ENCODE peak calls at places on chromosomes 3 and 15, in four cellular contexts. One of them, this sample, is unnamed.

GRCh38 chr3:66482005-66482404 is 18.8 kb downstream of the LRIG1 start:
- DNase-seq in GM13976: no peak
- DNase-seq in dorsolateral prefrontal cortex: peak
- DNase-seq in Caco-2: no peak
- DNase-seq in this sample: no peak

GRCh38 chr3:99951701-99952100 is 134.0 kb downstream of the CMSS1 start:
- DNase-seq in GM13976: no peak
- DNase-seq in dorsolateral prefrontal cortex: no peak
- DNase-seq in Caco-2: no peak
- DNase-seq in this sample: no peak

GRCh38 chr3:69051796-69052566 is at the start of gene TMF1:
- DNase-seq in GM13976: peak
- DNase-seq in dorsolateral prefrontal cortex: peak
- DNase-seq in Caco-2: peak
- DNase-seq in this sample: peak

GRCh38 chr15:59801649-59802048 is 112.5 kb upstream of the BNIP2 start:
- DNase-seq in GM13976: no peak
- DNase-seq in dorsolateral prefrontal cortex: no peak
- DNase-seq in Caco-2: no peak
- DNase-seq in this sample: no peak

GRCh38 chr3:30577788-30578187 is 28.6 kb upstream of the TGFBR2 start:
- DNase-seq in GM13976: no peak
- DNase-seq in dorsolateral prefrontal cortex: no peak
- DNase-seq in Caco-2: no peak
- DNase-seq in this sample: no peak

GRCh38 chr15:43877371-43877770 is 50.6 kb downstream of the WDR76 start:
- DNase-seq in GM13976: no peak
- DNase-seq in dorsolateral prefrontal cortex: no peak
- DNase-seq in Caco-2: peak
- DNase-seq in this sample: no peak

GRCh38 chr15:78991476-78991875 is 46.6 kb upstream of the CTSH start:
- DNase-seq in GM13976: no peak
- DNase-seq in dorsolateral prefrontal cortex: no peak
- DNase-seq in Caco-2: no peak
- DNase-seq in this sample: no peak

GRCh38 chr15:71183063-71183462 is 67.8 kb downstream of the THSD4 start:
- DNase-seq in GM13976: no peak
- DNase-seq in dorsolateral prefrontal cortex: no peak
- DNase-seq in Caco-2: no peak
- DNase-seq in this sample: no peak

GRCh38 chr15:90058308-90058707 is 44.0 kb downstream of the IDH2 start:
- DNase-seq in GM13976: no peak
- DNase-seq in dorsolateral prefrontal cortex: no peak
- DNase-seq in Caco-2: no peak
- DNase-seq in this sample: no peak

GRCh38 chr3:194688207-194688711 is 2.6 kb downstream of the FAM43A start:
- DNase-seq in GM13976: peak
- DNase-seq in dorsolateral prefrontal cortex: no peak
- DNase-seq in Caco-2: peak
- DNase-seq in this sample: no peak

GRCh38 chr3:196169836-196170240 is 41.4 kb downstream of the ZDHHC19 start:
- DNase-seq in GM13976: peak
- DNase-seq in dorsolateral prefrontal cortex: no peak
- DNase-seq in Caco-2: no peak
- DNase-seq in this sample: no peak

GRCh38 chr3:43180027-43180426 is 74.1 kb upstream of the POMGNT2 start:
- DNase-seq in GM13976: peak
- DNase-seq in dorsolateral prefrontal cortex: no peak
- DNase-seq in Caco-2: no peak
- DNase-seq in this sample: no peak

GRCh38 chr3:166661621-166662020 is 718.5 kb downstream of the ZBBX start:
- DNase-seq in GM13976: no peak
- DNase-seq in dorsolateral prefrontal cortex: no peak
- DNase-seq in Caco-2: no peak
- DNase-seq in this sample: no peak

GRCh38 chr3:188491276-188491687 is 337.3 kb downstream of the LPP start:
- DNase-seq in GM13976: no peak
- DNase-seq in dorsolateral prefrontal cortex: no peak
- DNase-seq in Caco-2: no peak
- DNase-seq in this sample: no peak

GRCh38 chr3:52047295-52047960 is 8.9 kb downstream of the DUSP7 start:
- DNase-seq in GM13976: no peak
- DNase-seq in dorsolateral prefrontal cortex: peak
- DNase-seq in Caco-2: no peak
- DNase-seq in this sample: no peak

GRCh38 chr3:56864090-56864489 is 62.3 kb upstream of the ARHGEF3 start:
- DNase-seq in GM13976: no peak
- DNase-seq in dorsolateral prefrontal cortex: no peak
- DNase-seq in Caco-2: no peak
- DNase-seq in this sample: no peak

GRCh38 chr15:52023169-52023922 is 4.3 kb downstream of the MAPK6 start:
- DNase-seq in GM13976: no peak
- DNase-seq in dorsolateral prefrontal cortex: no peak
- DNase-seq in Caco-2: no peak
- DNase-seq in this sample: no peak

GRCh38 chr3:98593046-98593936 is at the start of gene CPOX:
- DNase-seq in GM13976: peak
- DNase-seq in dorsolateral prefrontal cortex: peak
- DNase-seq in Caco-2: peak
- DNase-seq in this sample: peak

GRCh38 chr15:92645731-92646130 is 9.8 kb downstream of the FAM174B start:
- DNase-seq in GM13976: no peak
- DNase-seq in dorsolateral prefrontal cortex: no peak
- DNase-seq in Caco-2: no peak
- DNase-seq in this sample: no peak

GRCh38 chr15:31932581-31932980 is 97.7 kb upstream of the CHRNA7 start:
- DNase-seq in GM13976: no peak
- DNase-seq in dorsolateral prefrontal cortex: no peak
- DNase-seq in Caco-2: no peak
- DNase-seq in this sample: no peak

GRCh38 chr3:156668073-156668763 is 6.2 kb upstream of the TIPARP start:
- DNase-seq in GM13976: no peak
- DNase-seq in dorsolateral prefrontal cortex: no peak
- DNase-seq in Caco-2: no peak
- DNase-seq in this sample: no peak

GRCh38 chr3:16897254-16897926 is 12.6 kb downstream of the PLCL2 start:
- DNase-seq in GM13976: no peak
- DNase-seq in dorsolateral prefrontal cortex: no peak
- DNase-seq in Caco-2: no peak
- DNase-seq in this sample: peak

GRCh38 chr15:55116636-55117035 is 80.1 kb downstream of the RSL24D1 start:
- DNase-seq in GM13976: no peak
- DNase-seq in dorsolateral prefrontal cortex: no peak
- DNase-seq in Caco-2: no peak
- DNase-seq in this sample: no peak

GRCh38 chr15:83842281-83842680 is 188.4 kb downstream of the ADAMTSL3 start:
- DNase-seq in GM13976: no peak
- DNase-seq in dorsolateral prefrontal cortex: no peak
- DNase-seq in Caco-2: no peak
- DNase-seq in this sample: no peak

GRCh38 chr3:117699058-117699457 is 989.5 kb downstream of the TUSC7 start:
- DNase-seq in GM13976: no peak
- DNase-seq in dorsolateral prefrontal cortex: no peak
- DNase-seq in Caco-2: no peak
- DNase-seq in this sample: no peak

GRCh38 chr3:189286188-189286587 is 114.4 kb downstream of the TPRG1 start:
- DNase-seq in GM13976: no peak
- DNase-seq in dorsolateral prefrontal cortex: no peak
- DNase-seq in Caco-2: no peak
- DNase-seq in this sample: no peak

GRCh38 chr3:184176377-184177330 is 2.0 kb downstream of the AP2M1 start:
- DNase-seq in GM13976: no peak
- DNase-seq in dorsolateral prefrontal cortex: peak
- DNase-seq in Caco-2: no peak
- DNase-seq in this sample: peak

GRCh38 chr3:82462977-82463376 is 701.5 kb upstream of the GBE1 start:
- DNase-seq in GM13976: no peak
- DNase-seq in dorsolateral prefrontal cortex: no peak
- DNase-seq in Caco-2: no peak
- DNase-seq in this sample: no peak

GRCh38 chr3:72996121-72996472 is 514 bp upstream of the PPP4R2 start:
- DNase-seq in GM13976: no peak
- DNase-seq in dorsolateral prefrontal cortex: peak
- DNase-seq in Caco-2: peak
- DNase-seq in this sample: no peak

GRCh38 chr3:184059424-184059823 is 6.6 kb downstream of the HTR3C start:
- DNase-seq in GM13976: no peak
- DNase-seq in dorsolateral prefrontal cortex: no peak
- DNase-seq in Caco-2: no peak
- DNase-seq in this sample: no peak

GRCh38 chr15:89766357-89767311 is 9.5 kb upstream of the MESP2 start:
- DNase-seq in GM13976: no peak
- DNase-seq in dorsolateral prefrontal cortex: no peak
- DNase-seq in Caco-2: no peak
- DNase-seq in this sample: no peak

GRCh38 chr15:52076889-52077781 is 35.4 kb downstream of the BCL2L10 start:
- DNase-seq in GM13976: peak
- DNase-seq in dorsolateral prefrontal cortex: no peak
- DNase-seq in Caco-2: no peak
- DNase-seq in this sample: no peak

GRCh38 chr3:73623996-73624362 is 762 bp downstream of the PDZRN3 start:
- DNase-seq in GM13976: no peak
- DNase-seq in dorsolateral prefrontal cortex: peak
- DNase-seq in Caco-2: peak
- DNase-seq in this sample: peak

GRCh38 chr3:124928333-124929202 is 6.0 kb downstream of the MUC13 start:
- DNase-seq in GM13976: peak
- DNase-seq in dorsolateral prefrontal cortex: peak
- DNase-seq in Caco-2: peak
- DNase-seq in this sample: peak

GRCh38 chr3:12444582-12445468 is 39.5 kb upstream of the TSEN2 start:
- DNase-seq in GM13976: no peak
- DNase-seq in dorsolateral prefrontal cortex: no peak
- DNase-seq in Caco-2: peak
- DNase-seq in this sample: no peak

GRCh38 chr3:106323586-106323985 is 454.8 kb upstream of the CBLB start:
- DNase-seq in GM13976: no peak
- DNase-seq in dorsolateral prefrontal cortex: no peak
- DNase-seq in Caco-2: no peak
- DNase-seq in this sample: no peak

GRCh38 chr15:100908466-100908865 is 10.7 kb upstream of the LRRK1 start:
- DNase-seq in GM13976: no peak
- DNase-seq in dorsolateral prefrontal cortex: no peak
- DNase-seq in Caco-2: no peak
- DNase-seq in this sample: no peak

GRCh38 chr15:100911086-100911485 is 8.1 kb upstream of the LRRK1 start:
- DNase-seq in GM13976: no peak
- DNase-seq in dorsolateral prefrontal cortex: no peak
- DNase-seq in Caco-2: no peak
- DNase-seq in this sample: no peak

GRCh38 chr15:100909582-100909981 is 9.6 kb upstream of the LRRK1 start:
- DNase-seq in GM13976: no peak
- DNase-seq in dorsolateral prefrontal cortex: no peak
- DNase-seq in Caco-2: no peak
- DNase-seq in this sample: no peak

GRCh38 chr15:100910556-100910955 is 8.6 kb upstream of the LRRK1 start:
- DNase-seq in GM13976: no peak
- DNase-seq in dorsolateral prefrontal cortex: no peak
- DNase-seq in Caco-2: no peak
- DNase-seq in this sample: no peak

GRCh38 chr15:100910119-100910518 is 9.0 kb upstream of the LRRK1 start:
- DNase-seq in GM13976: no peak
- DNase-seq in dorsolateral prefrontal cortex: no peak
- DNase-seq in Caco-2: no peak
- DNase-seq in this sample: no peak
- TF ChIP-seq CTCF in GM13976: peak
- TF ChIP-seq CTCF in dorsolateral prefrontal cortex: no peak
- TF ChIP-seq CTCF in Caco-2: no peak
- TF ChIP-seq CTCF in this sample: peak

GRCh38 chr15:86751116-86751515 is 671.4 kb downstream of the AGBL1 start:
- DNase-seq in GM13976: no peak
- DNase-seq in dorsolateral prefrontal cortex: no peak
- DNase-seq in Caco-2: no peak
- DNase-seq in this sample: no peak

GRCh38 chr15:86759766-86760165 is 680.1 kb downstream of the AGBL1 start:
- DNase-seq in GM13976: no peak
- DNase-seq in dorsolateral prefrontal cortex: no peak
- DNase-seq in Caco-2: no peak
- DNase-seq in this sample: no peak

GRCh38 chr15:86756688-86757087 is 677.0 kb downstream of the AGBL1 start:
- DNase-seq in GM13976: no peak
- DNase-seq in dorsolateral prefrontal cortex: no peak
- DNase-seq in Caco-2: no peak
- DNase-seq in this sample: no peak
- TF ChIP-seq CTCF in GM13976: no peak
- TF ChIP-seq CTCF in dorsolateral prefrontal cortex: no peak
- TF ChIP-seq CTCF in Caco-2: no peak
- TF ChIP-seq CTCF in this sample: no peak

DNA sequence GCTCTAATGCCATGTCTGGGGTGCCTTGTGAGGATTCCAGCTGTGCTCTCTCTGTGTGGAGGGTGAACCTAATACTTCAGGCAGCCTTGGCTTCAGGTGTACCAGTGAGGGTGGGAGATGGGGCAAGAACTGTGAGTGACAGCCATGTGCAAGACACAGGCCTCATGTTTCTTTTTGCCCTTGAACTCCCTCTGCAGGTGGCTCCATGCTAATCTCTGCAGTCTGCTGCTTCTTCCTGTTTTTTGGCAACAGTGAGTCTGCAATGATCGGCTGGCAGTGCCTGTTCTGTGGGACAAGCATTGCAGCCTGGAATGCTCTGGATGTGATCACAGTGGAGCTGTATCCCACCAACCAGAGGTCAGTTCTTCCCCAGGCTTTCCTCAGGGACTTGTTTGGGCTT is 189.3 kb downstream of the SV2B start:
- DNase-seq in GM13976: no peak
- DNase-seq in dorsolateral prefrontal cortex: no peak
- DNase-seq in Caco-2: no peak
- DNase-seq in this sample: no peak
- TF ChIP-seq CTCF in GM13976: no peak
- TF ChIP-seq CTCF in dorsolateral prefrontal cortex: no peak
- TF ChIP-seq CTCF in Caco-2: no peak
- TF ChIP-seq CTCF in this sample: no peak

DNA sequence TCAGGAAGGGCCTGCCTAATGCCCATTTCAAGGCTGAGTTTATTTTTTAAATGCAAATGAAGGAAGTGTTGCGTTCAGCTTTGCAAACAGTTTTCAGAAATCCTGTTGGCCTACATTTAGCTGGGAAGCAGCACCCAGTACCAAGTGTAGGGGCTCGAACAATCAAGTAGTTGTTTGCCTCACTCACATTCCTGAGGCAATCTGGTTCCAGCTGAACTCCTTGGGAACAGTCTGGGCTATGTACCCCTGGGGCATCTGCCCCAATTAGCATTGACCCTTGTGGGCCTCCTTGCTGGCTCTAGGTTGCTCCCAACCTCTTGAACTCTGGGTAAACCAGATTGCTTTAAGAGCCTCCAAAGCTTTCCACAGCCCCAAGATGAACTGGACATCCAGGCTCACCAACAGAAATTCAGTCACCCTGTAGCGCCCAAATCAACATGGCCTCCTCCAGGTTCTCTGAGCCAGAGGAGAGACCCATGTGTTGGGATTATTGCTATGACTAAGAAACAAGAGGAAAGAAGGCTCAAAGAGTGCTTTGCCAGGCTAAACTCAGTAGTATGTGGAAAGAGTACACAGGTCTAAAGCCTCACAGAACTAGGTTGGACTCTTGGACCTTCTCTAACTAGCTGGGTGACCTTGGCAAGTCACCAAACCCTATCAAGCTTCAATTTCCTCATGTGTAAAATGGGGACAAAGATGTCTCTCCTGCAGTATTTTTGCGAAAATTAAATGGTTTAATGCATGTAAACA is 532.7 kb downstream of the SOX2 start:
- DNase-seq in GM13976: no peak
- DNase-seq in dorsolateral prefrontal cortex: peak
- DNase-seq in Caco-2: no peak
- DNase-seq in this sample: no peak
- TF ChIP-seq CTCF in GM13976: no peak
- TF ChIP-seq CTCF in dorsolateral prefrontal cortex: no peak
- TF ChIP-seq CTCF in Caco-2: no peak
- TF ChIP-seq CTCF in this sample: no peak

This sample was measured in nephron progenitor cell.